ENCODE peak calls at places on chromosomes 1 and 21, in eight cellular contexts. W, V, B, G, Y, I, P and E are unnamed samples.
A peak's percentile ranks its signal among the peaks of the same experiment; 100 is the strongest.

GRCh38 chr1:17729909-17730308 is 25.2 kb upstream of the ACTL8 start:
- DNase-seq in P (no peak), G (no peak), V (no peak), I (no peak), Y (no peak), W (no peak), B (no peak), E (no peak)

GRCh38 chr1:21278898-21279819 is 11.1 kb downstream of the ECE1 start:
- DNase-seq in I (no peak), W (no peak), P (no peak), Y (peak; percentile 65), V (no peak), G (no peak), B (no peak), E (no peak)

GRCh38 chr1:53616511-53616910 is 122.5 kb downstream of the GLIS1 start:
- DNase-seq in W (no peak), G (no peak), Y (no peak), B (no peak), I (no peak), V (peak; percentile 53), P (no peak), E (no peak)

GRCh38 chr1:238370600-238370999 is 479.9 kb upstream of the ZP4 start:
- DNase-seq in W (no peak), G (no peak), I (peak; percentile 9), V (no peak), B (no peak), P (no peak), Y (no peak), E (no peak)

GRCh38 chr1:228118040-228118439 is 8.9 kb upstream of the MRPL55 start:
- DNase-seq in P (no peak), Y (no peak), V (no peak), W (no peak), G (no peak), B (no peak), I (no peak), E (no peak)

GRCh38 chr1:115879977-115880376 is 39.1 kb upstream of the NHLH2 start:
- DNase-seq in V (no peak), I (no peak), W (no peak), Y (no peak), B (peak; percentile 82), G (no peak), P (no peak), E (no peak)

GRCh38 chr1:237737448-237737847 is 153.3 kb downstream of the ZP4 start:
- DNase-seq in B (no peak), I (no peak), P (no peak), Y (no peak), V (no peak), W (no peak), G (no peak), E (no peak)

GRCh38 chr1:23561076-23561812 is 1.9 kb upstream of the ID3 start:
- DNase-seq in I (no peak), W (no peak), V (no peak), Y (no peak), G (no peak), B (no peak), P (no peak), E (no peak)

GRCh38 chr1:14970115-14970798 is 183.3 kb upstream of the TMEM51 start:
- DNase-seq in Y (peak; percentile 87), I (peak; percentile 77), B (peak; percentile 63), G (no peak), P (no peak), W (peak; percentile 50), V (peak; percentile 93), E (peak; percentile 42)

GRCh38 chr1:40232444-40232843 is 15.3 kb upstream of the TMCO2 start:
- DNase-seq in Y (no peak), P (no peak), I (no peak), G (no peak), V (no peak), W (no peak), B (no peak), E (no peak)

GRCh38 chr1:6502000-6502891 is 10.8 kb upstream of the PLEKHG5 start:
- DNase-seq in Y (no peak), V (peak; percentile 94), P (peak; percentile 87), G (no peak), I (no peak), B (no peak), W (no peak), E (peak; percentile 91)

GRCh38 chr21:29914326-29914725 is 25.5 kb downstream of the GRIK1 start:
- DNase-seq in G (no peak), B (no peak), Y (no peak), I (no peak), P (no peak), W (no peak), V (no peak), E (no peak)

GRCh38 chr1:2133879-2134215 is 60.7 kb downstream of the FAAP20 start:
- DNase-seq in I (no peak), W (no peak), B (no peak), V (no peak), Y (no peak), G (no peak), P (peak; percentile 40), E (no peak)

DNA sequence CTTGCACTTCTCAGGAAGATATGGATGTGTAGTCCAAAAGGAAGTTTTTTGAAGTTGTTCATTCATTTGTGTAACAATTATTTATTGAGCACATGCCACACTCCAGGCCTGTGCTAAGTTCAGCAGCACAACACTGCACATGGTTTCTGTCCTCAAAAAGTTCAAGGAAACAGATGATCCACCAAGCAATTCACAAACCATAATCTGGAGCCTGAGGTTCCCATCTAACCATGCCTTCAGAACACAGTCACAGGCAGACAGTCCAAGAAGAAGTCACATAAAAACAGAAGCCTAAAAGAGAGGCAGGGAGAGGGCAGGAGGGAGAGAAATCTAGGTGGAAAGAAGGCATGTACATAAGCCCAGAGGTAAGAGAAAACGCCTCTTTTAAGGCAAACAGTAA is 1.9 kb downstream of the CD48 start:
- DNase-seq in B (no peak), Y (no peak), P (no peak), W (no peak), V (no peak), I (no peak), G (no peak), E (no peak)
- H3K27ac ChIP-seq in B (no peak overlapping the region), Y (no peak overlapping the region), P (no peak overlapping the region), W (no peak overlapping the region), V (no peak overlapping the region), I (no peak overlapping the region), G (no peak overlapping the region), E (no peak overlapping the region)

DNA sequence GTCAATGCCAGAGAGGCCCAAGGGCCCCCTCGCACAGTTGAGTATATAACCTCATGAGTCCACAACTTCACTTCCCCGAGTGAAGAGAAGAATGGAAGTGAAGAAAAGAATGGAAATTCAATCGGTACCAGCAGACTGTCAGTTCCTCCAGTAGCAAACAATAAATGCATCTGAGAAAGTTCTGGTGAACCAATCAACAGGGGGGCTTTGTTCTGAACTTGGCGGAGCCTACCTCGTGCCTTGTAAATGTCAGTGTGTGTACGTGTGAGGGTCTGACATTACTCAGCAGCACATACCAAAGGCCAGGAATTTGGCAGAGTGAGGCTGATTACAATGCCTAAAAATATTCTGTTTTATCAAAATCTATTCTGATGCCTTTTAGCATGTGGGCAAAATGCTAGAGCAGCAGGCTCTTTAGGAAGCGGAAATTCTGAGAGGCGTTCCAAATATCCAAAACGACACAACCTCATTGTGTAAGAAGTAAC is 238.5 kb downstream of the LTN1 start:
- DNase-seq in V (no peak), G (no peak), B (no peak), W (no peak), P (peak; percentile 82), I (peak; percentile 56), Y (peak; percentile 96), E (peak; percentile 87)
- H3K9me3 ChIP-seq in V (no peaks in the 10 kb centered on the region), G (no peaks in the 10 kb centered on the region), B (no peaks in the 10 kb centered on the region), W (no peaks in the 10 kb centered on the region), P (no peaks in the 10 kb centered on the region), I (no peaks in the 10 kb centered on the region), Y (no peaks in the 10 kb centered on the region), E (no peaks in the 10 kb centered on the region)

GRCh38 chr1:101041300-101041699 is 15.7 kb upstream of the DPH5 start:
- DNase-seq in V (no peak), P (no peak), B (no peak), Y (no peak), I (no peak), G (no peak), W (no peak), E (no peak)

GRCh38 chr1:101040666-101041065 is 15.1 kb upstream of the DPH5 start:
- DNase-seq in W (no peak), V (no peak), G (no peak), I (no peak), Y (no peak), B (no peak), P (no peak), E (no peak)

GRCh38 chr1:101044259-101044658 is 18.7 kb upstream of the DPH5 start:
- DNase-seq in B (no peak), V (no peak), W (no peak), G (no peak), Y (no peak), I (no peak), P (no peak), E (no peak)

GRCh38 chr1:101044749-101045148 is 19.2 kb upstream of the DPH5 start:
- DNase-seq in V (no peak), B (no peak), W (no peak), P (no peak), Y (no peak), I (no peak), G (no peak), E (no peak)

DNA sequence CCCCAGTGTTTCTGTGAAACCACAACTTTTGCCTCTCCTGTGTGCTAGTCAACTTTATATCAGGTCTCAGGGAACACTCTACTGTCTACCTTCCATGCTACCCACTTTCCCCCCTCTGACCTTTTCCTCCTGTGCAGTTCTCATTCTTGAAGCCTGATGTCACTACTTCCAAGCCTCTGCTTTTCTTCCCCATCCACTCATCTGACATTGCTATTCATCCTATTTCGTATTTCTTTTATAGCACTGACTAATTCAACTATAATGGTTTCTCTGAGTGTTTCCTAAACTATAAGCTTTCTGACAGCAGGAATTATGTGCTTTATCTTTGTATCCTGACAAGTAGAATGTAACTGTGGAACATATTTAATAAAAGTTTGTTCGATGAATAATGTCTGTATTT is 18.2 kb upstream of the DPH5 start:
- DNase-seq in V (no peak), G (no peak), P (no peak), Y (peak; percentile 70), B (no peak), I (peak; percentile 15), W (no peak), E (no peak)
- TF ChIP-seq CTCF in V (no peak), G (no peak), P (no peak), Y (no peak), B (no peak), I (peak; percentile 21), W (no peak), E (peak; percentile 45)

GRCh38 chr1:118116401-118116800 is 68.6 kb downstream of the SPAG17 start:
- DNase-seq in V (no peak), P (no peak), B (no peak), I (no peak), W (no peak), Y (peak; percentile 9), G (no peak), E (no peak)

GRCh38 chr1:118116909-118117308 is 68.1 kb downstream of the SPAG17 start:
- DNase-seq in B (no peak), I (no peak), Y (no peak), P (no peak), W (no peak), V (no peak), G (no peak), E (no peak)

GRCh38 chr1:118113261-118113660 is 71.8 kb downstream of the SPAG17 start:
- DNase-seq in V (no peak), P (no peak), G (no peak), W (no peak), B (no peak), I (no peak), Y (peak; percentile 41), E (no peak)

GRCh38 chr1:118117521-118117920 is 67.5 kb downstream of the SPAG17 start:
- DNase-seq in P (no peak), G (no peak), V (no peak), B (no peak), W (no peak), Y (no peak), I (no peak), E (no peak)

GRCh38 chr1:118115567-118116272 is 69.3 kb downstream of the SPAG17 start:
- DNase-seq in P (no peak), B (no peak), V (no peak), Y (peak; percentile 47), I (no peak), W (no peak), G (no peak), E (no peak)
- H3K27ac ChIP-seq in P (no peak overlapping the region), B (no peak overlapping the region), V (no peak overlapping the region), Y (no peak overlapping the region), I (no peak overlapping the region), W (no peak overlapping the region), G (no peak overlapping the region), E (no peak overlapping the region)